ENCODE peak calls at places on chromosomes 3 and 15, in seven cellular contexts. X is GM12865, A is MM.1S, D is brain microvascular endothelial cell, T is GM10248, Y is uterus, S is astrocyte of the spinal cord. Q is an unnamed sample.

GRCh38 chr15:57572463-57572862 is 19.2 kb upstream of the MYZAP start:
- DNase-seq in T (no peak), S (no peak), A (no peak), D (no peak), Y (no peak), X (no peak), Q (no peak)

GRCh38 chr3:194205675-194206133 is 69.8 kb downstream of the HES1 start:
- DNase-seq in Y (no peak), T (no peak), D (no peak), A (no peak), X (no peak), S (peak; percentile 21), Q (peak; percentile 37)

GRCh38 chr3:100615684-100616083 is 6.3 kb downstream of the ADGRG7 start:
- DNase-seq in A (no peak), T (no peak), X (no peak), Y (no peak), S (peak; percentile 36), D (peak; percentile 30), Q (no peak)

GRCh38 chr3:105281989-105282388 is 84.7 kb upstream of the ALCAM start:
- DNase-seq in D (no peak), A (no peak), S (no peak), X (no peak), Y (no peak), T (no peak), Q (no peak)

GRCh38 chr15:73741401-73741836 is 11.7 kb downstream of the INSYN1 start:
- DNase-seq in Y (no peak), S (no peak), X (no peak), A (no peak), T (no peak), D (no peak), Q (no peak)

GRCh38 chr3:195806211-195806915 is 5.4 kb downstream of the MUC4 start:
- DNase-seq in D (no peak), Y (no peak), X (no peak), S (no peak), A (no peak), T (no peak), Q (no peak)

GRCh38 chr3:10189557-10190374 is 25.0 kb downstream of the IRAK2 start:
- DNase-seq in T (no peak), Y (peak; percentile 85), S (peak; percentile 25), D (no peak), X (peak; percentile 67), A (peak; percentile 82), Q (no peak)

GRCh38 chr15:70164910-70165791 is 67.4 kb upstream of the TLE3 start:
- DNase-seq in X (no peak), Y (no peak), T (no peak), D (no peak), A (no peak), S (no peak), Q (no peak)

GRCh38 chr3:120071259-120071658 is 23.0 kb downstream of the GSK3B start:
- DNase-seq in A (no peak), S (no peak), Y (no peak), X (no peak), D (no peak), T (no peak), Q (no peak)

GRCh38 chr3:17795733-17796132 is 53.3 kb upstream of the TBC1D5 start:
- DNase-seq in T (no peak), X (no peak), Y (no peak), A (no peak), D (peak; percentile 20), S (no peak), Q (no peak)

GRCh38 chr3:67468511-67468910 is 185.9 kb downstream of the SUCLG2 start:
- DNase-seq in X (no peak), D (peak; percentile 88), T (no peak), S (peak; percentile 54), Y (no peak), A (no peak), Q (no peak)

GRCh38 chr3:130522399-130522798 is 5.4 kb downstream of the COL6A6 start:
- DNase-seq in D (no peak), S (no peak), A (no peak), Y (no peak), X (no peak), T (no peak), Q (no peak)

GRCh38 chr15:90233701-90234518 is at the start of the genes CIB1 and GDPGP1:
- DNase-seq in Y (peak; percentile 96), A (peak; percentile 98), D (peak; percentile 91), X (peak; percentile 99), S (peak; percentile 97), T (peak; percentile 99), Q (peak; percentile 99)

GRCh38 chr15:101004986-101005747 is 86.0 kb downstream of the LRRK1 start:
- DNase-seq in Y (no peak), S (no peak), A (no peak), X (no peak), D (no peak), T (no peak), Q (no peak)

GRCh38 chr3:143241556-143241955 is 122.0 kb downstream of the CHST2 start:
- DNase-seq in S (no peak), D (no peak), X (no peak), Y (peak; percentile 30), A (no peak), T (no peak), Q (no peak)

GRCh38 chr3:177860236-177860635 is 663.0 kb upstream of the TBL1XR1 start:
- DNase-seq in D (no peak), Y (no peak), X (no peak), A (no peak), T (no peak), S (no peak), Q (no peak)

GRCh38 chr3:172221550-172221949 is 182.2 kb downstream of the FNDC3B start:
- DNase-seq in S (peak; percentile 59), T (no peak), D (no peak), A (no peak), Y (no peak), X (no peak), Q (no peak)

GRCh38 chr3:50649451-50649931 is 25.2 kb upstream of the DOCK3 start:
- DNase-seq in D (no peak), X (no peak), S (no peak), A (no peak), T (no peak), Y (no peak), Q (no peak)

GRCh38 chr15:89496155-89497098 is at the start of gene RHCG:
- DNase-seq in Y (no peak), S (no peak), A (peak; percentile 34), X (peak; percentile 61), T (peak; percentile 43), D (peak; percentile 41), Q (peak; percentile 58)

GRCh38 chr15:70566047-70566835 is 197.1 kb downstream of the UACA start:
- DNase-seq in T (no peak), X (no peak), S (peak; percentile 26), Y (no peak), A (no peak), D (peak; percentile 19), Q (no peak)

GRCh38 chr3:156661158-156661557 is 13.2 kb upstream of the TIPARP start:
- DNase-seq in X (peak; percentile 49), A (no peak), T (peak; percentile 38), D (no peak), Y (no peak), S (no peak), Q (no peak)

GRCh38 chr3:42226470-42227425 is 39.2 kb downstream of the CCK start:
- DNase-seq in T (no peak), Y (no peak), A (no peak), X (no peak), D (no peak), S (no peak), Q (no peak)

GRCh38 chr3:48652923-48653715 is 9.6 kb downstream of the CELSR3 start:
- DNase-seq in A (peak; percentile 84), D (no peak), T (no peak), S (no peak), Y (no peak), X (no peak), Q (no peak)

GRCh38 chr15:79641841-79642240 is 209.7 kb downstream of the MINAR1 start:
- DNase-seq in X (no peak), D (no peak), Y (no peak), S (no peak), A (no peak), T (no peak), Q (no peak)

GRCh38 chr3:126990890-126991289 is 8.0 kb downstream of the PLXNA1 start:
- DNase-seq in X (no peak), T (no peak), D (no peak), Y (no peak), A (no peak), S (no peak), Q (no peak)

GRCh38 chr3:127551178-127551577 is 39.4 kb downstream of the TPRA1 start:
- DNase-seq in T (no peak), A (no peak), X (no peak), D (no peak), Y (no peak), S (no peak), Q (no peak)

GRCh38 chr3:59210260-59210659 is 160.4 kb upstream of the CFAP20DC start:
- DNase-seq in T (no peak), X (no peak), A (no peak), Y (no peak), D (no peak), S (no peak), Q (no peak)

DNA sequence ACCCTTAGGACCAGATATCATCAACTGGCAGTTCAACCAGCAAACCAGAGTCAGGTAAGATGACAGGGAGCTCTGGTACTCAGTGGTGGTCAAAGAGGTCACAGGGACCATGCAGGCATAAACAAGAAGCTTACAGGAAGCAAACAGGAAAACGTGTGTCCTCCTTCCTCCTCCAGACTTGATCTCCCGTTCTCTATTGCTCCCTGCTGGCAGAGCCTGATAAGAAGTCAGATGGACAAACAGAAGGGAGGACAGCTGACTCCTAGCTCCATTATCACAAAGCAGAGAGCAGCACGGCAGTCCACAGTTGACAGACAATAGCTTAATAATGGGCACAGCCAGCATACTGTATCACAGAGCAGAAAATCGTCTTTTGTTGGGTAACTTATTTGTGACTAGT is 156.5 kb upstream of the SLC2A2 start:
- DNase-seq in S (no peak), D (no peak), Y (no peak), A (no peak), X (no peak), T (no peak), Q (no peak)
- TF ChIP-seq CTCF in S (peak; percentile 26), D (peak; percentile 50), Y (no peak), A (no peak), X (no peak), T (no peak), Q (no peak)

DNA sequence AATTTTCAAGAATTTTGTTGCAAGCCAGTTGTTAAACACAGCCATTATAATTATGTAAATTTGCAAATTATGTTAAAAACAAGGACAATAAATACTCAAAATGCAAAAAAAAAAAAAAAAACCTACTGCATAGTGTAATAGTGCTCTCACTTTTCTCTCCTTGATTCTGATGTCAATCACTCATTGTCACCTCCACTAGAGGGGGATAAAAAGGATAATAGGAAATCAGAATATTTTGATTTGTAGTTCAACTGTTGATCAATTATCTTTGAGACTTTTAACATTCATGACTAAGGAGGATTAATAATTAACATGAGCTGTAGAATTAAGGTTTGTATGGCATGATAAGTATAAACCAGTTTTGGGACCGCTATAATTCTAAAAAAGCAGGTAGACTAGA is 40.2 kb downstream of the PPARG start:
- DNase-seq in Y (no peak), A (no peak), X (no peak), T (no peak), S (no peak), D (no peak), Q (no peak)
- TF ChIP-seq CTCF in Y (no peak), A (no peak), X (no peak), T (no peak), S (no peak), D (no peak), Q (no peak)

GRCh38 chr3:27943106-27943505 is 221.0 kb upstream of the EOMES start:
- DNase-seq in X (peak; percentile 28), Y (no peak), T (no peak), D (no peak), A (no peak), S (no peak), Q (no peak)
- TF ChIP-seq CTCF in X (no peak), Y (no peak), T (no peak), D (peak; percentile 36), A (no peak), S (peak; percentile 33), Q (peak; percentile 29)

GRCh38 chr15:60591491-60592385 is 112.8 kb upstream of the ICE2 start:
- DNase-seq in Y (peak; percentile 34), X (peak; percentile 56), S (no peak), T (peak; percentile 39), A (peak; percentile 43), D (no peak), Q (peak; percentile 67)
- TF ChIP-seq CTCF in Y (no peak), X (peak; percentile 8), S (no peak), T (no peak), A (no peak), D (peak; percentile 21), Q (no peak)